ENCODE peak calls at places on chromosomes 16 and 17, in four cellular contexts. N is stomach, D is spleen, I is dorsolateral prefrontal cortex. V is an unnamed sample.

GRCh38 chr16:82034981-82035612 is at the start of gene HSD17B2:
- DNase-seq in I (no peak), N (peak; percentile 32), D (no peak), V (no peak)

GRCh38 chr17:563646-564045 is 151.0 kb downstream of the VPS53 start:
- DNase-seq in N (no peak), I (no peak), D (no peak), V (no peak)

GRCh38 chr17:45648642-45649041 is 135.5 kb upstream of the CRHR1 start:
- DNase-seq in I (no peak), N (no peak), D (no peak), V (no peak)

GRCh38 chr17:65638221-65638940 is 76.9 kb upstream of the AXIN2 start:
- DNase-seq in D (no peak), N (peak; percentile 57), I (no peak), V (no peak)

GRCh38 chr17:27980035-27980434 is 62.4 kb upstream of the NLK start:
- DNase-seq in N (no peak), D (no peak), I (no peak), V (no peak)

GRCh38 chr17:6640536-6641373 is at the start of the genes KIAA0753 and TXNDC17:
- DNase-seq in D (peak; percentile 99), N (peak; percentile 93), I (peak; percentile 95), V (peak; percentile 82)

GRCh38 chr17:76414334-76415295 is 30.2 kb downstream of the SPHK1 start:
- DNase-seq in N (peak; percentile 79), D (peak; percentile 67), I (peak; percentile 76), V (no peak)

GRCh38 chr16:88529596-88529995 is 40.6 kb upstream of the ZC3H18 start:
- DNase-seq in N (no peak), I (no peak), D (no peak), V (no peak)

GRCh38 chr16:12582696-12583095 is 221.0 kb downstream of the CPPED1 start:
- DNase-seq in D (peak; percentile 57), I (peak; percentile 26), N (no peak), V (no peak)

GRCh38 chr16:85557083-85557975 is 55.8 kb upstream of the GSE1 start:
- DNase-seq in N (no peak), D (peak; percentile 89), I (no peak), V (no peak)

DNA sequence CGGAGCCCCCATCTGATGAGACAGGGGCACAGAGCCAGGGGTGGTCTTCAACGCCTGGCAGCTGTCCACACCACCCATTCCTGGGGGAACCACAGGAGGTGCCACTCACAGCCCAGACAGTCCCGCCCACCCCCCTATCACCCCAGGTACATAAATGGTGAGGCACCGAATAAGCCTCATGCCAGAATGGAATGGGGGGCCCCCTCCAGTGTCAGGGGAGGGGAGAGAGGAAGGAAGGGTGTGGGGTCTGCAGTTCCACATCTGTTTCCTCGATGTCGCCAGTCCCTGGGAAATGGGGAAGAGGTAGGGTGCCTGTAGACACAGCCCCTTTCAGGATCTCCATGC is 1.7 kb downstream of the TMC6 start:
- DNase-seq in D (no peak), I (no peak), N (no peak), V (no peak)
- H3K4me3 ChIP-seq in D (peak overlapping the region; percentile 98), I (peak overlapping the region; percentile 90), N (peak overlapping the region; percentile 72), V (peak overlapping the region; percentile 82)

DNA sequence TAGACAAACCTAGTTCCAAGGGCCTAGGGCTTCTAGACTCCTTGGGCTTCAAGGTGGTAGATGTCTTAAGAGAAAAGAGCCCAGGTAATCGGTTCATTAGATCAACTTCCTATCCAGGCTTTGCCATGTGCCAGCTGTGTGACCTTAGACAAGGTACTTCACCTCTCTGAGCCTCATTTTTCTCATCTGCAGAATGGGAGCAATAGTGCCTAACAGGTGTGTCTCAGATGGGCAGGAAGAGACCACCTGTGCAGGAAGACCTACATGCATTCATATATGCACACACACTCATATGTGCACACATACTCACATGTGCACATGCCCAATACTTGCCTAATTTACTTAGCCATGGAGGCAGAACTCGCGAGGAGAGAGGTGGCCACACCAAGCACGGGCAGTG is 15.7 kb downstream of the SLC12A3 start:
- DNase-seq in D (no peak), N (no peak), I (no peak), V (no peak)
- TF ChIP-seq CTCF in D (no peak), N (no peak), I (no peak), V (no peak)

DNA sequence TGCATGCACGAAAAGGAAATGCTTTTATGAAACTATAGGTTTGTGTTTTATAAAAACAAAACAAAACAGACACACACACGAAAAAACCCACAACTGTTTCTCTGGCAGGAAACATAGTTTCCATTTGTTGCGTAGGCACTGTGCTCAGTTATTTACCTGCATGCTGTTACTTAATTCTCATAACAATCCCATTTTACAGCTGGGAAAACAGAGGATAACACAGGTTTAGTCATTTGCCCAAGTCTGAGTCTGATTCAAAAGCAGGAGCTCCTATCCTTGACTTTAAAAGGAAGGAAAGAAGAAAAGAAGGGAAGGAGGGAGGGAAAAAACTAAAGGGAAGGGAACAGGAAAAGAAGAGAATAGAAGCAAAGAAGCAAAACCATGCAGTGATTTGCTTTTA is 117.4 kb downstream of the DNAH3 start:
- DNase-seq in I (no peak), N (no peak), D (no peak), V (no peak)
- H3K4me3 ChIP-seq in I (no peak overlapping the region), N (no peak overlapping the region), D (no peak overlapping the region), V (no peak overlapping the region)

GRCh38 chr17:33498069-33498468 is 205.0 kb upstream of the ASIC2 start:
- DNase-seq in I (no peak), D (no peak), N (no peak), V (no peak)

GRCh38 chr17:33500141-33500540 is 207.0 kb upstream of the ASIC2 start:
- DNase-seq in N (no peak), D (no peak), I (no peak), V (no peak)

GRCh38 chr17:33499025-33499424 is 205.9 kb upstream of the ASIC2 start:
- DNase-seq in D (no peak), N (no peak), I (no peak), V (no peak)

GRCh38 chr17:33504571-33504970 is 211.5 kb upstream of the ASIC2 start:
- DNase-seq in D (no peak), I (no peak), N (no peak), V (no peak)

DNA sequence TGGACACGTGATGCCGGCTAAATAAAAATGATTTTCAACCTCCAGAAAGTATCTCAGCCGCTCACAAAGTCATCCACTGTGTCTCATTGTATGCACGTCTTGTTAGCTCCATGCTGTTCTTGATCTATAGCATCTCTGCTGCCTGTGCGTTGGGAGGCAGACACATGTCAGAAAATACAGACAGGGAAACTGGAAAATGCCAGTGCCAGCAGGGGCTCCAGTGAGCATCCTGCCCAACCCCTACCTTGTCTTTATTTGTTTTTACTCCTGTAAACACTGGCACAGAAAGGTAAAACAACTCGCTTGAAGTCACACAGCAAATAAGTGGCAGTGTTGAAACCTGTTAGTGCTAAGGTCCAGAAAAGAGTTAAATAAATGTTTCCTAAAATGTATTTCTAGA is 208.1 kb upstream of the ASIC2 start:
- DNase-seq in I (no peak), D (no peak), N (no peak), V (no peak)
- TF ChIP-seq CTCF in I (no peak), D (no peak), N (no peak), V (no peak)

DNA sequence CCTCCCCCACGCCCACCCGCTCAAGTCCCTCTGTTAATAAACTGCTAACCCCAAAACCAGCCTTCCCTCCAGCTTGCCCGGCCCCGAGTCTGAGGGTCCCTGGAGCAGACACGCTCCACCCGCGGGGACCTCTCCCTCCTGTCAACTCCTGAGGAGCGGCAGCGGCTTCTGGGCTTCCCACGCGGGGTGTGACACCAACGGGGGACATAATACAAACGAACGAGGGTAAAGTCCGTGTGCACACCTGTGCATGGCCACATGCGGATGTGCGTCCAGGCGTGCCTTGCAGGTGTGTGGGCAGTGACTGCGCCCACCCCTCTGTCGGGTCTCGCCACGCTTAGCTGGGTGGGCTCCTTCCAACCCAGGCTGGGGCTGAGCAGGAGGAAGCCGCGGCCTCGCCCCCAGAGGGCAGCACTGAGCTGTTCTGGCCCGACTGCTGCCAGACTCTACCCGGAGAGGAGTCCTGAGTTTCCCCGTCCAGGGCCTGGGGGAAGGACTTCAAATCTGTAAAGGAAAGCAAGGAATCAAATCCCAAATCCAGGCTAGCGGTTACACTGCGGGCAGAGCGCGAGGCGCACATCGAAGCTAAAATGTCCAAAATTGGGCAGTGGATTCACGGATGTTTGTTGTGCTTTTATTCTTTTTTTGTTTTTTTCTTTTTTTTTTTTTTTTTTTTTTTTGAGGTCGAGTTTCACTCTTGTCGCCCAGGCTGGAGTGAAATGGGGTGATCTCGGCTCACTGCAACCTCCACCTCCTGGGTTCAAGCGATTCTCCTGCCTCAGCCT is 24.2 kb upstream of the KRT17 start:
- DNase-seq in I (peak; percentile 89), N (peak; percentile 90), D (peak; percentile 96), V (peak; percentile 45)
- H3K4me3 ChIP-seq in I (peak overlapping the region; percentile 51), N (peak overlapping the region; percentile 41), D (peak overlapping the region; percentile 39), V (peak overlapping the region; percentile 8)

DNA sequence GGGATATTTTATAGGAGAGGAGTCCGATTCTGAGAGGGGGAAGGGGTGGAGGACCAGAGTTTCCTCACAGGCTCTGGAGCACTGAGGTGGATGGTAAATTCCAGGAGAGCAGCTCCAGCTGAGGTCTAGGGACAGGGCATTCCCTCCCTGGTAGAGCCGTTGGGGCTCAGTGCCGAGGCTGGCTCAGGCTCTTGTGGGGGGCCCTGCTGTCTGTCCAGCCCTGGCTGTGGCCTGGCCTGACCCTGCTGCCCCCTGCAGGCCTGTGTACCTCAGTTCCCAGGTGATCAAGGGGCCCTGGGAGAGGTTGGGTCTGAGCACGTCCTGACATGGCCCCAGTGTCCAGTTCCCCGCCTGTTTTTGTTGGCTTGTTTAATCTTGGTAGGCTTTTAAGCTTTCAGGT is 16.8 kb downstream of the ZNF750 start:
- DNase-seq in I (no peak), D (no peak), N (no peak), V (no peak)
- TF ChIP-seq CTCF in I (no peak), D (no peak), N (no peak), V (peak; percentile 32)